ENCODE peak calls at places on chromosome 7, in six cellular contexts. J is C1 segment of cervical spinal cord, H is psoas muscle, D is GM20000, S is HT-29, L is foreskin fibroblast. V is an unnamed sample.

GRCh38 chr7:66359656-66360211 is 154.6 kb downstream of the TPST1 start:
- DNase-seq in S (no peak), H (no peak), L (peak; percentile 65), D (no peak), J (no peak), V (no peak)

GRCh38 chr7:132263151-132263550 is 313.1 kb downstream of the PLXNA4 start:
- DNase-seq in J (no peak), S (no peak), L (no peak), D (no peak), H (no peak), V (no peak)

GRCh38 chr7:102992509-102992819 is 79.7 kb downstream of the LRRC17 start:
- DNase-seq in S (no peak), D (no peak), H (no peak), J (no peak), L (no peak), V (no peak)

GRCh38 chr7:143373255-143373794 is 7.8 kb upstream of the ZYX start:
- DNase-seq in J (no peak), H (no peak), D (no peak), L (no peak), S (peak; percentile 43), V (no peak)

GRCh38 chr7:106065560-106066500 is 46.3 kb downstream of the SYPL1 start:
- DNase-seq in S (peak; percentile 83), J (no peak), H (no peak), L (peak; percentile 32), D (no peak), V (no peak)

GRCh38 chr7:8325067-8325466 is 63.1 kb upstream of the ICA1 start:
- DNase-seq in L (no peak), J (no peak), H (no peak), S (peak; percentile 6), D (no peak), V (no peak)

GRCh38 chr7:150666412-150666811 is 19.1 kb upstream of the GIMAP2 start:
- DNase-seq in L (no peak), S (no peak), H (no peak), D (no peak), J (no peak), V (no peak)

GRCh38 chr7:112414855-112415490 is 35.3 kb upstream of the IFRD1 start:
- DNase-seq in H (no peak), D (no peak), J (no peak), L (peak; percentile 63), S (peak; percentile 72), V (peak; percentile 24)

GRCh38 chr7:36036590-36036989 is 116.5 kb upstream of the EEPD1 start:
- DNase-seq in D (no peak), J (no peak), S (peak; percentile 50), L (no peak), H (no peak), V (no peak)

GRCh38 chr7:80450621-80451308 is 61.1 kb downstream of the GNAT3 start:
- DNase-seq in S (peak; percentile 63), D (no peak), J (no peak), H (no peak), L (peak; percentile 65), V (peak; percentile 2)

GRCh38 chr7:32143271-32143670 is 73.1 kb upstream of the PDE1C start:
- DNase-seq in S (no peak), L (no peak), J (no peak), D (no peak), H (no peak), V (peak; percentile 3)

GRCh38 chr7:150368884-150369739 is 490 bp downstream of the REPIN1 start:
- DNase-seq in L (peak; percentile 82), D (peak; percentile 81), H (peak; percentile 80), J (peak; percentile 75), S (peak; percentile 90), V (peak; percentile 78)

GRCh38 chr7:123883154-123883553 is 38.2 kb downstream of the HYAL4 start:
- DNase-seq in S (no peak), H (no peak), J (no peak), L (no peak), D (no peak), V (no peak)

GRCh38 chr7:43626695-43627094 is 43.8 kb downstream of the STK17A start:
- DNase-seq in H (no peak), J (no peak), D (no peak), S (no peak), L (no peak), V (no peak)

V was measured in AG08395.